ENCODE peak calls at places on chromosome 17, in five cellular contexts. H, F, T, K and U are unnamed samples.

GRCh38 chr17:41101586-41102259 is at the start of gene KRTAP4-16:
- DNase-seq in F (no peak), T (no peak), H (no peak), K (no peak), U (no peak)

GRCh38 chr17:48546924-48547838 is 2.3 kb upstream of the HOXB2 start:
- DNase-seq in K (no peak), H (peak), F (no peak), T (no peak), U (no peak)

GRCh38 chr17:81523139-81524062 is 4.8 kb upstream of the FSCN2 start:
- DNase-seq in H (peak), K (peak), F (no peak), T (no peak), U (peak)

GRCh38 chr17:9645858-9646555 is 690 bp downstream of the USP43 start:
- DNase-seq in K (peak), T (peak), H (peak), F (peak), U (peak)

GRCh38 chr17:72883351-72883750 is 209.1 kb downstream of the SLC39A11 start:
- DNase-seq in H (no peak), T (no peak), K (no peak), F (no peak), U (no peak)

GRCh38 chr17:74618446-74618845 is 5.1 kb downstream of the CD300E start:
- DNase-seq in H (no peak), K (no peak), T (no peak), F (no peak), U (no peak)

GRCh38 chr17:37037590-37038155 is 88.9 kb downstream of the AATF start:
- DNase-seq in H (no peak), F (no peak), T (no peak), K (no peak), U (no peak)

GRCh38 chr17:40563371-40564052 is 1.8 kb downstream of the CCR7 start:
- DNase-seq in H (no peak), T (no peak), K (no peak), F (no peak), U (no peak)

GRCh38 chr17:13541032-13541480 is 60.7 kb downstream of the HS3ST3A1 start:
- DNase-seq in T (no peak), H (peak), F (no peak), K (no peak), U (no peak)

GRCh38 chr17:44408786-44409185 is 19.3 kb upstream of the ITGA2B start:
- DNase-seq in H (no peak), F (no peak), T (no peak), K (no peak), U (no peak)

GRCh38 chr17:51221322-51221721 is 38.5 kb downstream of the MBTD1 start:
- DNase-seq in T (no peak), F (no peak), K (no peak), H (no peak), U (no peak)

GRCh38 chr17:77409282-77410161 is 268.8 kb downstream of the SEC14L1 start:
- DNase-seq in T (no peak), H (peak), K (no peak), F (peak), U (peak)

GRCh38 chr17:58301504-58302150 is 20.9 kb upstream of the MPO start:
- DNase-seq in F (peak), K (no peak), T (no peak), H (no peak), U (no peak)

GRCh38 chr17:7405413-7405881 is 1.6 kb upstream of the TMEM256 start:
- DNase-seq in T (no peak), F (no peak), H (no peak), K (no peak), U (no peak)

GRCh38 chr17:4940625-4941021 is 555 bp downstream of the RNF167 start:
- DNase-seq in H (no peak), K (no peak), T (no peak), F (no peak), U (no peak)

GRCh38 chr17:57329380-57330214 is 73.3 kb downstream of the MSI2 start:
- DNase-seq in H (no peak), K (no peak), T (no peak), F (no peak), U (no peak)

GRCh38 chr17:29621751-29622194 is 939 bp downstream of the CORO6 start:
- DNase-seq in F (no peak), T (no peak), H (peak), K (no peak), U (no peak)

GRCh38 chr17:18626152-18626870 is 17.9 kb downstream of the TBC1D28 start:
- DNase-seq in H (no peak), F (no peak), T (no peak), K (no peak), U (no peak)

GRCh38 chr17:3738562-3739295 is 15.0 kb downstream of the HASPIN start:
- DNase-seq in H (no peak), F (no peak), T (peak), K (no peak), U (no peak)

GRCh38 chr17:27544350-27545131 is 86.4 kb upstream of the LGALS9 start:
- DNase-seq in H (peak), K (no peak), F (no peak), T (no peak), U (no peak)

GRCh38 chr17:9880582-9880999 is 24.5 kb downstream of the RCVRN start:
- DNase-seq in T (no peak), K (no peak), F (no peak), H (peak), U (no peak)

GRCh38 chr17:60089097-60089844 is 10.6 kb upstream of the HEATR6 start:
- DNase-seq in T (no peak), F (no peak), H (no peak), K (no peak), U (no peak)

GRCh38 chr17:49223168-49223516 is 7.4 kb downstream of the PHOSPHO1 start:
- DNase-seq in K (no peak), H (no peak), F (no peak), T (no peak), U (no peak)

GRCh38 chr17:80605326-80606066 is 60.9 kb downstream of the RPTOR start:
- DNase-seq in F (no peak), K (no peak), T (peak), H (peak), U (no peak)

GRCh38 chr17:17548044-17548443 is 43.5 kb downstream of the PEMT start:
- DNase-seq in H (no peak), K (no peak), F (peak), T (no peak), U (no peak)

GRCh38 chr17:79831367-79832210 is 7.7 kb downstream of the CBX4 start:
- DNase-seq in K (no peak), T (peak), H (peak), F (peak), U (peak)

GRCh38 chr17:46883871-46884270 is 32.5 kb downstream of the WNT9B start:
- DNase-seq in F (no peak), H (no peak), K (no peak), T (no peak), U (no peak)

GRCh38 chr17:41518789-41519449 is at the start of gene KRT15:
- DNase-seq in K (no peak), H (no peak), T (no peak), F (no peak), U (no peak)

GRCh38 chr17:81923302-81924260 is 4.0 kb downstream of the MAFG start:
- DNase-seq in F (peak), H (peak), T (peak), K (no peak), U (peak)

GRCh38 chr17:67902531-67903231 is 77.4 kb downstream of the BPTF start:
- DNase-seq in F (no peak), K (peak), T (no peak), H (peak), U (peak)

GRCh38 chr17:38325221-38325851 is 18.4 kb downstream of the GPR179 start:
- DNase-seq in F (no peak), T (no peak), H (peak), K (no peak), U (peak)

GRCh38 chr17:80068301-80069160 is 32.1 kb downstream of the CCDC40 start:
- DNase-seq in K (no peak), T (peak), H (peak), F (peak), U (no peak)

GRCh38 chr17:13597723-13598347 is 3.9 kb downstream of the HS3ST3A1 start:
- DNase-seq in T (no peak), H (peak), F (no peak), K (no peak), U (peak)

GRCh38 chr17:57913576-57914273 is 41.5 kb downstream of the CUEDC1 start:
- DNase-seq in T (no peak), K (no peak), H (peak), F (peak), U (no peak)

GRCh38 chr17:55285340-55286301 is 20.9 kb downstream of the HLF start:
- DNase-seq in K (no peak), T (peak), F (peak), H (peak), U (no peak)

GRCh38 chr17:4175921-4176802 is 33.2 kb downstream of the CYB5D2 start:
- DNase-seq in K (no peak), H (no peak), F (no peak), T (no peak), U (no peak)

GRCh38 chr17:28466001-28466400 is 7.4 kb upstream of the SLC13A2 start:
- DNase-seq in F (no peak), T (no peak), K (no peak), H (peak), U (no peak)